ENCODE peak calls at places on chromosome 18, in six cellular contexts. One of them, this sample, is unnamed. For H3K27me3, the result is how much of the 10 kb centered on the place peaks cover.

GRCh38 chr18:6795307-6795706 is 65.8 kb downstream of the ARHGAP28 start:
- DNase-seq in IMR-90: peak
- DNase-seq in H1: no peak
- DNase-seq in neuronal stem cell: no peak
- DNase-seq in mesendoderm: no peak
- DNase-seq in mesenchymal stem cell: peak
- DNase-seq in this sample: no peak

GRCh38 chr18:59620381-59620780 is 76.8 kb downstream of the CCBE1 start:
- DNase-seq in IMR-90: no peak
- DNase-seq in H1: no peak
- DNase-seq in neuronal stem cell: no peak
- DNase-seq in mesendoderm: no peak
- DNase-seq in mesenchymal stem cell: no peak
- DNase-seq in this sample: no peak

GRCh38 chr18:42614619-42615293 is 500.7 kb downstream of the RIT2 start:
- DNase-seq in IMR-90: no peak
- DNase-seq in H1: no peak
- DNase-seq in neuronal stem cell: no peak
- DNase-seq in mesendoderm: no peak
- DNase-seq in mesenchymal stem cell: peak
- DNase-seq in this sample: no peak

GRCh38 chr18:27428716-27429475 is 243.8 kb upstream of the CHST9 start:
- DNase-seq in IMR-90: no peak
- DNase-seq in H1: no peak
- DNase-seq in neuronal stem cell: no peak
- DNase-seq in mesendoderm: no peak
- DNase-seq in mesenchymal stem cell: no peak
- DNase-seq in this sample: no peak

GRCh38 chr18:54873884-54874255 is 45.6 kb downstream of the RAB27B start:
- DNase-seq in IMR-90: no peak
- DNase-seq in H1: no peak
- DNase-seq in neuronal stem cell: no peak
- DNase-seq in mesendoderm: no peak
- DNase-seq in mesenchymal stem cell: no peak
- DNase-seq in this sample: no peak

GRCh38 chr18:10064267-10064666 is 150.5 kb downstream of the VAPA start:
- DNase-seq in IMR-90: no peak
- DNase-seq in H1: no peak
- DNase-seq in neuronal stem cell: no peak
- DNase-seq in mesendoderm: no peak
- DNase-seq in mesenchymal stem cell: no peak
- DNase-seq in this sample: no peak

GRCh38 chr18:23812566-23813440 is 123.5 kb downstream of the LAMA3 start:
- DNase-seq in IMR-90: peak
- DNase-seq in H1: no peak
- DNase-seq in neuronal stem cell: peak
- DNase-seq in mesendoderm: peak
- DNase-seq in mesenchymal stem cell: peak
- DNase-seq in this sample: no peak

GRCh38 chr18:8705280-8705940 is at the start of gene MTCL1:
- DNase-seq in IMR-90: no peak
- DNase-seq in H1: no peak
- DNase-seq in neuronal stem cell: no peak
- DNase-seq in mesendoderm: peak
- DNase-seq in mesenchymal stem cell: peak
- DNase-seq in this sample: peak

GRCh38 chr18:47209166-47209565 is 33.0 kb upstream of the IER3IP1 start:
- DNase-seq in IMR-90: no peak
- DNase-seq in H1: no peak
- DNase-seq in neuronal stem cell: no peak
- DNase-seq in mesendoderm: no peak
- DNase-seq in mesenchymal stem cell: no peak
- DNase-seq in this sample: no peak

GRCh38 chr18:34729264-34729663 is 19.2 kb downstream of the DTNA start:
- DNase-seq in IMR-90: no peak
- DNase-seq in H1: peak
- DNase-seq in neuronal stem cell: no peak
- DNase-seq in mesendoderm: peak
- DNase-seq in mesenchymal stem cell: peak
- DNase-seq in this sample: peak

GRCh38 chr18:5197032-5197434 is at the start of gene AKAIN1:
- DNase-seq in IMR-90: peak
- DNase-seq in H1: no peak
- DNase-seq in neuronal stem cell: peak
- DNase-seq in mesendoderm: peak
- DNase-seq in mesenchymal stem cell: peak
- DNase-seq in this sample: peak

GRCh38 chr18:60421356-60422118 is 49.0 kb upstream of the MC4R start:
- DNase-seq in IMR-90: no peak
- DNase-seq in H1: no peak
- DNase-seq in neuronal stem cell: no peak
- DNase-seq in mesendoderm: no peak
- DNase-seq in mesenchymal stem cell: no peak
- DNase-seq in this sample: no peak

GRCh38 chr18:65753520-65753919 is 2.7 kb downstream of the CDH7 start:
- DNase-seq in IMR-90: no peak
- DNase-seq in H1: no peak
- DNase-seq in neuronal stem cell: peak
- DNase-seq in mesendoderm: peak
- DNase-seq in mesenchymal stem cell: peak
- DNase-seq in this sample: peak

GRCh38 chr18:45227004-45227403 is 388.3 kb upstream of the SLC14A2 start:
- DNase-seq in IMR-90: no peak
- DNase-seq in H1: no peak
- DNase-seq in neuronal stem cell: no peak
- DNase-seq in mesendoderm: peak
- DNase-seq in mesenchymal stem cell: no peak
- DNase-seq in this sample: no peak

GRCh38 chr18:45232058-45232457 is 383.2 kb upstream of the SLC14A2 start:
- DNase-seq in IMR-90: no peak
- DNase-seq in H1: no peak
- DNase-seq in neuronal stem cell: no peak
- DNase-seq in mesendoderm: no peak
- DNase-seq in mesenchymal stem cell: no peak
- DNase-seq in this sample: no peak

GRCh38 chr18:45231606-45232005 is 383.7 kb upstream of the SLC14A2 start:
- DNase-seq in IMR-90: peak
- DNase-seq in H1: no peak
- DNase-seq in neuronal stem cell: no peak
- DNase-seq in mesendoderm: no peak
- DNase-seq in mesenchymal stem cell: no peak
- DNase-seq in this sample: no peak

GRCh38 chr18:45228989-45229388 is 386.3 kb upstream of the SLC14A2 start:
- DNase-seq in IMR-90: no peak
- DNase-seq in H1: no peak
- DNase-seq in neuronal stem cell: no peak
- DNase-seq in mesendoderm: no peak
- DNase-seq in mesenchymal stem cell: no peak
- DNase-seq in this sample: no peak
- H3K27me3 ChIP-seq in IMR-90: under half
- H3K27me3 ChIP-seq in H1: under half
- H3K27me3 ChIP-seq in neuronal stem cell: under half
- H3K27me3 ChIP-seq in mesendoderm: under half
- H3K27me3 ChIP-seq in mesenchymal stem cell: under half
- H3K27me3 ChIP-seq in this sample: under half

DNA sequence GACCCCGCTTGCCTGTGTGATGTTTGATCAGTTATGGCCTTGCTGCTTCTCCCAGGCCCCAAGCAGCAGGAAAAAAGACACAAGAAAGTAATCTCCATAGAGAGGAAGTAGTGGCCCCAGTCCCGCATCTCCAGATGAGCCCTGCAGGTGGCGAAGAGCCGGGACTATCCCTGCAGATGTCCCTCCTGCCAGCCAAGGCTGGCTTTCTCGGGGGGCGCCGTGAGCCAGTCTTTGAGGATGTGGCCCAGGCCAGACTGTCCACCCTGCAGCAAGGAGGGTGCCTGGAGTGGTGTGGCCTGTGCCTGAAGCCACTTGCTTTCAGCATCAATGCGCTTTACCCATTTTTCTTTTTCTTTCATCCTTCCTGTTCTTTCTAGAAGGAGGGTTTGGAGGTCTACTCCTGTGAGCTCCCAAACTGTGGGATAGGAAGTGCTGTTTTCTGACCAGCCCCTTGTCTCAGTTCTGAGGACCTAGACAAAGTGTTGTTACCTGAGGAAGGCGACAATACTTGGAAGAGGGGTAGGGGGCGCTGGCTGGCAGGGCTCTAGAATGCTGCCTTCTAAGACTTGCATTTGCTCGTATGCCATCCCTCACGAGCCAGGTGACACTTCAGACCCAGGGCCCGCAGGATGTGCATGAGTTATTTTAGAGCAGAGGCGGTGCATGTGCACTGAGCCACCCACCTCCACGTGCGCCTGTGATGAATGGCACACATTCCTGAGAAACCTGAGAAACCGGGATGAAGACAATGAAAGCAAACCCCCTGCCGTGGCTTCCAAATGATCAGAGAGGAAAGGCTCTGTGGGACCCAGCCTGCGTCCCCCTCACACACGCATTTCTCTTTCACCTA is 255.8 kb downstream of the FBXO15 start:
- DNase-seq in IMR-90: no peak
- DNase-seq in H1: no peak
- DNase-seq in neuronal stem cell: peak
- DNase-seq in mesendoderm: peak
- DNase-seq in mesenchymal stem cell: no peak
- DNase-seq in this sample: peak
- H2BK15ac ChIP-seq in IMR-90: no peak
- H2BK15ac ChIP-seq in H1: no peak
- H2BK15ac ChIP-seq in neuronal stem cell: no peak
- H2BK15ac ChIP-seq in mesendoderm: no peak
- H2BK15ac ChIP-seq in mesenchymal stem cell: no peak
- H2BK15ac ChIP-seq in this sample: no peak

GRCh38 chr18:25349131-25349925 is 2.6 kb downstream of the ZNF521 start:
- DNase-seq in IMR-90: peak
- DNase-seq in H1: no peak
- DNase-seq in neuronal stem cell: peak
- DNase-seq in mesendoderm: peak
- DNase-seq in mesenchymal stem cell: peak
- DNase-seq in this sample: peak
- H3K27me3 ChIP-seq in IMR-90: under half
- H3K27me3 ChIP-seq in H1: under half
- H3K27me3 ChIP-seq in neuronal stem cell: under half
- H3K27me3 ChIP-seq in mesendoderm: under half
- H3K27me3 ChIP-seq in mesenchymal stem cell: under half
- H3K27me3 ChIP-seq in this sample: under half

GRCh38 chr18:50306944-50307343 is 19.5 kb upstream of the CXXC1 start:
- DNase-seq in IMR-90: peak
- DNase-seq in H1: no peak
- DNase-seq in neuronal stem cell: no peak
- DNase-seq in mesendoderm: peak
- DNase-seq in mesenchymal stem cell: no peak
- DNase-seq in this sample: no peak

GRCh38 chr18:50307400-50307737 is 19.9 kb upstream of the CXXC1 start:
- DNase-seq in IMR-90: no peak
- DNase-seq in H1: no peak
- DNase-seq in neuronal stem cell: no peak
- DNase-seq in mesendoderm: no peak
- DNase-seq in mesenchymal stem cell: no peak
- DNase-seq in this sample: no peak

GRCh38 chr18:50310080-50310479 is 22.6 kb upstream of the CXXC1 start:
- DNase-seq in IMR-90: no peak
- DNase-seq in H1: no peak
- DNase-seq in neuronal stem cell: no peak
- DNase-seq in mesendoderm: no peak
- DNase-seq in mesenchymal stem cell: no peak
- DNase-seq in this sample: no peak

GRCh38 chr18:50311573-50312106 is 24.1 kb upstream of the CXXC1 start:
- DNase-seq in IMR-90: no peak
- DNase-seq in H1: no peak
- DNase-seq in neuronal stem cell: no peak
- DNase-seq in mesendoderm: no peak
- DNase-seq in mesenchymal stem cell: no peak
- DNase-seq in this sample: no peak

DNA sequence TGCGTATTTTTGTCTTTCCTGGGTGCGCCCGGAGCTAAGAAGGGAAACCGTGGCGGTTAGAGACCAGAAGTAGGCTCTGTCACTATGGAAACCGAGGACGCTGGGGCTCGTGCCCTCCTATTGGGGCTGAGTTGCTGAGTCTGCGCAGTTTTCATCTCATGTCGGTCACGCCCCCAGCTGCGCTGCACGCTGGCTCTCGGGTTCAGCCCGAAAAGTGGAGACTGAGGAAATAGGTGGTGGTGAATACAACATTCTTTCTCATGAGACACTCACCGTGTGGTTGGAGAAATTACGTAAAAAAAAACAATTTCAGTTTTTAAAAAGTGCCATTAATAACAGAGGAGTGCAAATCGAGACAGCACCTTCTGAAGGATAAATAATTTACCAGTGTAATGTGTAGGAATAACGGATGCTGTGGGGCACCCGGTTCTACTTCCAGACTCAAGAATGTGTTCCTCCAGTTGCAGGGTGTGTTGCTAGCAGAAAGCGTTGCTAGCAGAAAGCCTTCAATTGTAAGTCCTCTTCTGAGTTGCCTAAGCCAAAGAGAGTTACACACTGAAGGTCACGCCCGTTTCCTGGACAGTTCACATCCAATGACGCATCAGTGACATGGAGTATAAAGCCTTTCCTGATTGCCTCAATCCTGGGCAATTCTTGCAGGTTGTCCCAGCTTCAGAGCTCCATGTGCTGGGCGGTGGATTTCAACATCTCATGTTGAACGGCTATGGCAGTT is 20.4 kb upstream of the CXXC1 start:
- DNase-seq in IMR-90: peak
- DNase-seq in H1: peak
- DNase-seq in neuronal stem cell: peak
- DNase-seq in mesendoderm: peak
- DNase-seq in mesenchymal stem cell: peak
- DNase-seq in this sample: peak
- H2BK15ac ChIP-seq in IMR-90: no peak
- H2BK15ac ChIP-seq in H1: no peak
- H2BK15ac ChIP-seq in neuronal stem cell: no peak
- H2BK15ac ChIP-seq in mesendoderm: no peak
- H2BK15ac ChIP-seq in mesenchymal stem cell: no peak
- H2BK15ac ChIP-seq in this sample: no peak

DNA sequence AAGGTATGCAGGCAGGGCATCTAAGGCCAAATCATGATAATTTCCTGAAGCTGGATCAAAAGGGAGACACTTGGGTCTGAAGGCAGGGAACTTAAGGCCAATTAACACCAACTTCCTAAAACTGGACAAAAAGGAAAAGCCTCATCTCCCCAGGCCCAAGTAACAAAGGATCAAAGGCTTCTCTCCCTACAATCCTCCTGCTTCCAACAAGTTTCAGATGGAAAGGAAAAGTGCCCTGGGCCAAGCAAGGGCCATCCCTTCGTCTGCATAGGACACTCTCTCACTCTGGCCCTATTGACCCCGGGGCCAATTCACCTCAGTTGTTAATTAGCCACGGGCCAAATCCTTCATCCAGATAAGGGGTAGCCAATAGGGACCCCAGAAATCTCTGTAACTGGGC is 1335.8 kb upstream of the CDH2 start:
- DNase-seq in IMR-90: no peak
- DNase-seq in H1: no peak
- DNase-seq in neuronal stem cell: no peak
- DNase-seq in mesendoderm: peak
- DNase-seq in mesenchymal stem cell: no peak
- DNase-seq in this sample: no peak
- H3K27me3 ChIP-seq in IMR-90: under half
- H3K27me3 ChIP-seq in H1: under half
- H3K27me3 ChIP-seq in neuronal stem cell: under half
- H3K27me3 ChIP-seq in mesendoderm: under half
- H3K27me3 ChIP-seq in mesenchymal stem cell: under half
- H3K27me3 ChIP-seq in this sample: under half

GRCh38 chr18:74734013-74734444 is 136.4 kb downstream of the ZNF407 start:
- DNase-seq in IMR-90: no peak
- DNase-seq in H1: no peak
- DNase-seq in neuronal stem cell: no peak
- DNase-seq in mesendoderm: no peak
- DNase-seq in mesenchymal stem cell: no peak
- DNase-seq in this sample: no peak
- H2BK15ac ChIP-seq in IMR-90: no peak
- H2BK15ac ChIP-seq in H1: no peak
- H2BK15ac ChIP-seq in neuronal stem cell: no peak
- H2BK15ac ChIP-seq in mesendoderm: no peak
- H2BK15ac ChIP-seq in mesenchymal stem cell: no peak
- H2BK15ac ChIP-seq in this sample: no peak

This sample was measured in H9.